ENCODE peak calls at places on chromosomes 5 and 9, in nine cellular contexts. J, L, F, C, U, X, R, E and S are unnamed samples.

GRCh38 chr9:99057665-99058625 is 47.0 kb upstream of the TGFBR1 start:
- DNase-seq in J (peak; percentile 71), L (peak; percentile 43), F (peak; percentile 97), C (no peak), U (no peak), X (peak; percentile 94), R (no peak), E (no peak), S (no peak)

GRCh38 chr5:39543335-39543734 is 118.6 kb upstream of the DAB2 start:
- DNase-seq in J (no peak), L (no peak), F (no peak), C (no peak), U (no peak), X (no peak), R (no peak), E (no peak), S (no peak)

GRCh38 chr9:107667700-107668099 is 178.1 kb upstream of the KLF4 start:
- DNase-seq in J (no peak), L (no peak), F (no peak), C (no peak), U (no peak), X (no peak), R (no peak), E (no peak), S (no peak)

GRCh38 chr5:36150676-36151433 is 832 bp downstream of the LMBRD2 start:
- DNase-seq in J (peak; percentile 68), L (no peak), F (peak; percentile 92), C (peak; percentile 61), U (peak; percentile 55), X (peak; percentile 85), R (peak; percentile 18), E (peak; percentile 54), S (no peak)

GRCh38 chr9:134418354-134418753 is 92.1 kb downstream of the RXRA start:
- DNase-seq in J (no peak), L (no peak), F (no peak), C (no peak), U (no peak), X (no peak), R (no peak), E (no peak), S (no peak)

GRCh38 chr9:72428329-72428728 is 63.3 kb upstream of the ZFAND5 start:
- DNase-seq in J (no peak), L (no peak), F (no peak), C (no peak), U (no peak), X (no peak), R (no peak), E (no peak), S (no peak)

GRCh38 chr5:138603521-138603920 is 28.3 kb upstream of the HSPA9 start:
- DNase-seq in J (peak; percentile 21), L (no peak), F (no peak), C (no peak), U (no peak), X (peak; percentile 53), R (no peak), E (no peak), S (no peak)

GRCh38 chr5:154786414-154786813 is 31.2 kb downstream of the LARP1 start:
- DNase-seq in J (no peak), L (no peak), F (no peak), C (no peak), U (no peak), X (no peak), R (no peak), E (no peak), S (no peak)

GRCh38 chr5:181188700-181189362 is 16.2 kb downstream of the TRIM7 start:
- DNase-seq in J (peak; percentile 84), L (no peak), F (peak; percentile 80), C (no peak), U (no peak), X (peak; percentile 86), R (peak; percentile 89), E (peak; percentile 67), S (no peak)

GRCh38 chr5:136025900-136026299 is 2.9 kb upstream of the TGFBI start:
- DNase-seq in J (no peak), L (no peak), F (no peak), C (peak; percentile 82), U (no peak), X (no peak), R (no peak), E (no peak), S (no peak)

GRCh38 chr9:83013261-83013610 is 49.7 kb downstream of the RASEF start:
- DNase-seq in J (no peak), L (no peak), F (no peak), C (no peak), U (no peak), X (no peak), R (no peak), E (no peak), S (no peak)

GRCh38 chr5:112492291-112492690 is 73.2 kb upstream of the EPB41L4A start:
- DNase-seq in J (peak; percentile 32), L (no peak), F (peak; percentile 68), C (peak; percentile 28), U (peak; percentile 5), X (peak; percentile 62), R (peak; percentile 56), E (peak; percentile 61), S (peak; percentile 39)

GRCh38 chr5:141811287-141812155 is 66.7 kb downstream of the PCDH1 start:
- DNase-seq in J (peak; percentile 31), L (no peak), F (peak; percentile 23), C (no peak), U (peak; percentile 28), X (peak; percentile 49), R (no peak), E (peak; percentile 92), S (no peak)

GRCh38 chr9:133605856-133606721 is 3.1 kb downstream of the FAM163B start:
- DNase-seq in J (no peak), L (no peak), F (no peak), C (peak; percentile 6), U (peak; percentile 35), X (no peak), R (no peak), E (no peak), S (no peak)

GRCh38 chr9:132283863-132284262 is 70.9 kb downstream of the SETX start:
- DNase-seq in J (no peak), L (no peak), F (no peak), C (no peak), U (no peak), X (no peak), R (no peak), E (no peak), S (no peak)

GRCh38 chr5:80569086-80569960 is 757 bp downstream of the ANKRD34B start:
- DNase-seq in J (no peak), L (no peak), F (no peak), C (no peak), U (no peak), X (peak; percentile 4), R (no peak), E (peak; percentile 77), S (no peak)

GRCh38 chr5:91345466-91345865 is 37.7 kb downstream of the ARRDC3 start:
- DNase-seq in J (no peak), L (no peak), F (no peak), C (no peak), U (no peak), X (no peak), R (no peak), E (no peak), S (no peak)

GRCh38 chr5:137753227-137753985 is 757 bp downstream of the HNRNPA0 start:
- DNase-seq in J (peak; percentile 29), L (no peak), F (no peak), C (peak; percentile 39), U (no peak), X (peak; percentile 46), R (no peak), E (peak; percentile 53), S (no peak)

GRCh38 chr5:148740966-148741742 is 85.3 kb upstream of the ADRB2 start:
- DNase-seq in J (no peak), L (no peak), F (peak; percentile 81), C (peak; percentile 61), U (peak; percentile 7), X (no peak), R (peak; percentile 57), E (peak; percentile 18), S (no peak)

GRCh38 chr5:42993516-42994284 is 46.4 kb downstream of the ANXA2R start:
- DNase-seq in J (peak; percentile 52), L (no peak), F (peak; percentile 90), C (no peak), U (no peak), X (peak; percentile 67), R (no peak), E (no peak), S (no peak)

GRCh38 chr9:118975736-118976135 is 393.5 kb downstream of the BRINP1 start:
- DNase-seq in J (no peak), L (no peak), F (no peak), C (no peak), U (no peak), X (no peak), R (no peak), E (no peak), S (no peak)

GRCh38 chr9:107251756-107252322 is 31.2 kb upstream of the RAD23B start:
- DNase-seq in J (no peak), L (no peak), F (no peak), C (no peak), U (no peak), X (no peak), R (no peak), E (no peak), S (no peak)

GRCh38 chr9:85230081-85230480 is 511.7 kb downstream of the AGTPBP1 start:
- DNase-seq in J (no peak), L (no peak), F (no peak), C (no peak), U (no peak), X (no peak), R (no peak), E (no peak), S (no peak)

GRCh38 chr9:92781902-92782301 is 17.3 kb upstream of the BICD2 start:
- DNase-seq in J (no peak), L (no peak), F (no peak), C (no peak), U (no peak), X (no peak), R (no peak), E (no peak), S (no peak)

GRCh38 chr5:98749046-98749445 is 24.4 kb upstream of the RGMB start:
- DNase-seq in J (no peak), L (no peak), F (no peak), C (no peak), U (no peak), X (no peak), R (no peak), E (no peak), S (no peak)

GRCh38 chr5:78633710-78634109 is 14.9 kb downstream of the LHFPL2 start:
- DNase-seq in J (no peak), L (no peak), F (peak; percentile 18), C (no peak), U (no peak), X (no peak), R (no peak), E (no peak), S (no peak)

GRCh38 chr5:142869883-142870282 is 99.7 kb downstream of the ARHGAP26 start:
- DNase-seq in J (no peak), L (no peak), F (no peak), C (peak; percentile 76), U (no peak), X (no peak), R (no peak), E (no peak), S (no peak)

GRCh38 chr5:76715734-76716455 is at the start of gene F2R:
- DNase-seq in J (peak; percentile 19), L (peak; percentile 35), F (peak; percentile 64), C (no peak), U (peak; percentile 33), X (peak; percentile 58), R (peak; percentile 17), E (peak; percentile 97), S (no peak)

GRCh38 chr5:171795381-171795780 is 9.8 kb downstream of the SMIM23 start:
- DNase-seq in J (no peak), L (no peak), F (no peak), C (no peak), U (no peak), X (no peak), R (no peak), E (no peak), S (no peak)

GRCh38 chr9:92048924-92049625 is 66.1 kb downstream of the SPTLC1 start:
- DNase-seq in J (no peak), L (no peak), F (no peak), C (no peak), U (no peak), X (no peak), R (no peak), E (peak; percentile 44), S (no peak)

GRCh38 chr9:7223981-7224380 is 466.2 kb downstream of the KDM4C start:
- DNase-seq in J (no peak), L (no peak), F (no peak), C (no peak), U (no peak), X (no peak), R (no peak), E (no peak), S (no peak)